ENCODE peak calls at places on chromosomes 2 and 18, in nine cellular contexts. One of them, this sample, is unnamed.

GRCh38 chr2:231614559-231615057 is 21.9 kb downstream of the TEX44 start:
- DNase-seq in NB4: peak
- DNase-seq in nucleus accumbens: peak
- DNase-seq in HEK293T: no peak
- DNase-seq in nephron progenitor cell: no peak
- DNase-seq in HS-5: no peak
- DNase-seq in pons: peak
- DNase-seq in esophagus squamous epithelium: no peak
- DNase-seq in foreskin fibroblast: peak
- DNase-seq in this sample: peak

GRCh38 chr2:136376798-136377211 is 258.9 kb upstream of the CXCR4 start:
- DNase-seq in pons: no peak
- DNase-seq in foreskin fibroblast: peak
- DNase-seq in NB4: peak
- DNase-seq in nephron progenitor cell: peak
- DNase-seq in esophagus squamous epithelium: no peak
- DNase-seq in HS-5: no peak
- DNase-seq in nucleus accumbens: no peak
- DNase-seq in HEK293T: no peak
- DNase-seq in this sample: no peak

GRCh38 chr2:138581909-138582308 is 80.3 kb downstream of the SPOPL start:
- DNase-seq in HS-5: no peak
- DNase-seq in nephron progenitor cell: no peak
- DNase-seq in NB4: no peak
- DNase-seq in nucleus accumbens: no peak
- DNase-seq in pons: no peak
- DNase-seq in HEK293T: no peak
- DNase-seq in foreskin fibroblast: no peak
- DNase-seq in esophagus squamous epithelium: no peak
- DNase-seq in this sample: no peak

GRCh38 chr2:217903859-217904613 is 98.8 kb downstream of the TNS1 start:
- DNase-seq in NB4: no peak
- DNase-seq in foreskin fibroblast: peak
- DNase-seq in HS-5: no peak
- DNase-seq in pons: peak
- DNase-seq in nephron progenitor cell: peak
- DNase-seq in nucleus accumbens: no peak
- DNase-seq in esophagus squamous epithelium: no peak
- DNase-seq in HEK293T: no peak
- DNase-seq in this sample: peak

GRCh38 chr18:3400567-3401296 is 49.2 kb upstream of the TGIF1 start:
- DNase-seq in nephron progenitor cell: no peak
- DNase-seq in HS-5: no peak
- DNase-seq in pons: no peak
- DNase-seq in nucleus accumbens: no peak
- DNase-seq in esophagus squamous epithelium: no peak
- DNase-seq in NB4: peak
- DNase-seq in foreskin fibroblast: no peak
- DNase-seq in HEK293T: no peak
- DNase-seq in this sample: no peak

GRCh38 chr18:66603941-66604627 is at the start of gene CDH19:
- DNase-seq in HEK293T: no peak
- DNase-seq in nephron progenitor cell: no peak
- DNase-seq in nucleus accumbens: no peak
- DNase-seq in HS-5: no peak
- DNase-seq in esophagus squamous epithelium: no peak
- DNase-seq in foreskin fibroblast: no peak
- DNase-seq in NB4: no peak
- DNase-seq in pons: peak
- DNase-seq in this sample: peak

GRCh38 chr2:156116113-156116512 is 216.4 kb downstream of the NR4A2 start:
- DNase-seq in esophagus squamous epithelium: no peak
- DNase-seq in HEK293T: no peak
- DNase-seq in pons: no peak
- DNase-seq in HS-5: no peak
- DNase-seq in foreskin fibroblast: no peak
- DNase-seq in nucleus accumbens: no peak
- DNase-seq in nephron progenitor cell: no peak
- DNase-seq in NB4: no peak
- DNase-seq in this sample: no peak

GRCh38 chr2:180146541-180146940 is 139.4 kb upstream of the CWC22 start:
- DNase-seq in NB4: no peak
- DNase-seq in pons: no peak
- DNase-seq in esophagus squamous epithelium: no peak
- DNase-seq in HEK293T: no peak
- DNase-seq in HS-5: no peak
- DNase-seq in foreskin fibroblast: no peak
- DNase-seq in nephron progenitor cell: no peak
- DNase-seq in nucleus accumbens: no peak
- DNase-seq in this sample: no peak

GRCh38 chr2:208360259-208361076 is 46.1 kb upstream of the PTH2R start:
- DNase-seq in HEK293T: no peak
- DNase-seq in esophagus squamous epithelium: no peak
- DNase-seq in NB4: no peak
- DNase-seq in nucleus accumbens: no peak
- DNase-seq in foreskin fibroblast: no peak
- DNase-seq in pons: no peak
- DNase-seq in HS-5: no peak
- DNase-seq in nephron progenitor cell: no peak
- DNase-seq in this sample: no peak

GRCh38 chr2:6181525-6182270 is 489.5 kb downstream of the SOX11 start:
- DNase-seq in HS-5: no peak
- DNase-seq in pons: no peak
- DNase-seq in HEK293T: no peak
- DNase-seq in nucleus accumbens: no peak
- DNase-seq in foreskin fibroblast: no peak
- DNase-seq in NB4: no peak
- DNase-seq in nephron progenitor cell: no peak
- DNase-seq in esophagus squamous epithelium: no peak
- DNase-seq in this sample: no peak

GRCh38 chr2:208929489-208929864 is 494.4 kb upstream of the MAP2 start:
- DNase-seq in NB4: no peak
- DNase-seq in nucleus accumbens: no peak
- DNase-seq in HEK293T: no peak
- DNase-seq in pons: no peak
- DNase-seq in nephron progenitor cell: no peak
- DNase-seq in HS-5: no peak
- DNase-seq in esophagus squamous epithelium: no peak
- DNase-seq in foreskin fibroblast: no peak
- DNase-seq in this sample: no peak

GRCh38 chr2:86786001-86786536 is 4.6 kb downstream of the CD8A start:
- DNase-seq in foreskin fibroblast: no peak
- DNase-seq in esophagus squamous epithelium: no peak
- DNase-seq in HEK293T: no peak
- DNase-seq in NB4: no peak
- DNase-seq in nephron progenitor cell: no peak
- DNase-seq in nucleus accumbens: no peak
- DNase-seq in HS-5: no peak
- DNase-seq in pons: no peak
- DNase-seq in this sample: no peak

GRCh38 chr18:10279476-10279875 is 175.0 kb upstream of the APCDD1 start:
- DNase-seq in pons: no peak
- DNase-seq in nucleus accumbens: no peak
- DNase-seq in NB4: no peak
- DNase-seq in foreskin fibroblast: no peak
- DNase-seq in HEK293T: no peak
- DNase-seq in nephron progenitor cell: no peak
- DNase-seq in HS-5: no peak
- DNase-seq in esophagus squamous epithelium: no peak
- DNase-seq in this sample: no peak

GRCh38 chr2:136361521-136361920 is 243.6 kb upstream of the CXCR4 start:
- DNase-seq in esophagus squamous epithelium: no peak
- DNase-seq in NB4: no peak
- DNase-seq in foreskin fibroblast: no peak
- DNase-seq in HEK293T: no peak
- DNase-seq in HS-5: no peak
- DNase-seq in nucleus accumbens: no peak
- DNase-seq in nephron progenitor cell: no peak
- DNase-seq in pons: no peak
- DNase-seq in this sample: no peak

GRCh38 chr2:127172306-127172705 is 47.8 kb downstream of the CYP27C1 start:
- DNase-seq in HEK293T: no peak
- DNase-seq in esophagus squamous epithelium: no peak
- DNase-seq in pons: no peak
- DNase-seq in foreskin fibroblast: no peak
- DNase-seq in HS-5: no peak
- DNase-seq in nephron progenitor cell: no peak
- DNase-seq in NB4: no peak
- DNase-seq in nucleus accumbens: no peak
- DNase-seq in this sample: no peak

GRCh38 chr2:233129351-233129978 is 69.3 kb downstream of the INPP5D start:
- DNase-seq in HEK293T: peak
- DNase-seq in foreskin fibroblast: no peak
- DNase-seq in esophagus squamous epithelium: no peak
- DNase-seq in HS-5: no peak
- DNase-seq in pons: no peak
- DNase-seq in nephron progenitor cell: peak
- DNase-seq in nucleus accumbens: no peak
- DNase-seq in NB4: peak
- DNase-seq in this sample: no peak

GRCh38 chr2:8364668-8365067 is 317.2 kb upstream of the ID2 start:
- DNase-seq in pons: no peak
- DNase-seq in foreskin fibroblast: no peak
- DNase-seq in nephron progenitor cell: no peak
- DNase-seq in NB4: no peak
- DNase-seq in nucleus accumbens: no peak
- DNase-seq in esophagus squamous epithelium: no peak
- DNase-seq in HEK293T: no peak
- DNase-seq in HS-5: no peak
- DNase-seq in this sample: no peak

GRCh38 chr2:120733238-120733942 is 2.3 kb upstream of the GLI2 start:
- DNase-seq in pons: no peak
- DNase-seq in NB4: no peak
- DNase-seq in nucleus accumbens: no peak
- DNase-seq in nephron progenitor cell: no peak
- DNase-seq in HEK293T: no peak
- DNase-seq in esophagus squamous epithelium: no peak
- DNase-seq in foreskin fibroblast: no peak
- DNase-seq in HS-5: no peak
- DNase-seq in this sample: no peak

GRCh38 chr2:152718909-152719645 is 657 bp downstream of the ARL6IP6 start:
- DNase-seq in nephron progenitor cell: no peak
- DNase-seq in pons: peak
- DNase-seq in HEK293T: peak
- DNase-seq in NB4: peak
- DNase-seq in esophagus squamous epithelium: no peak
- DNase-seq in nucleus accumbens: no peak
- DNase-seq in HS-5: peak
- DNase-seq in foreskin fibroblast: peak
- DNase-seq in this sample: peak

GRCh38 chr18:79410171-79410641 is 14.5 kb downstream of the NFATC1 start:
- DNase-seq in nucleus accumbens: no peak
- DNase-seq in foreskin fibroblast: no peak
- DNase-seq in HEK293T: no peak
- DNase-seq in pons: no peak
- DNase-seq in NB4: no peak
- DNase-seq in nephron progenitor cell: no peak
- DNase-seq in esophagus squamous epithelium: no peak
- DNase-seq in HS-5: no peak
- DNase-seq in this sample: no peak

GRCh38 chr2:180781276-180781675 is 199.1 kb upstream of the UBE2E3 start:
- DNase-seq in nucleus accumbens: no peak
- DNase-seq in pons: no peak
- DNase-seq in esophagus squamous epithelium: no peak
- DNase-seq in HS-5: no peak
- DNase-seq in NB4: no peak
- DNase-seq in nephron progenitor cell: no peak
- DNase-seq in foreskin fibroblast: peak
- DNase-seq in HEK293T: no peak
- DNase-seq in this sample: no peak

GRCh38 chr2:30714811-30715709 is 92.2 kb downstream of the CAPN13 start:
- DNase-seq in esophagus squamous epithelium: no peak
- DNase-seq in nucleus accumbens: no peak
- DNase-seq in foreskin fibroblast: peak
- DNase-seq in NB4: no peak
- DNase-seq in pons: no peak
- DNase-seq in nephron progenitor cell: no peak
- DNase-seq in HS-5: no peak
- DNase-seq in HEK293T: no peak
- DNase-seq in this sample: no peak

GRCh38 chr2:192035731-192036442 is 158.8 kb downstream of the TMEFF2 start:
- DNase-seq in nephron progenitor cell: no peak
- DNase-seq in pons: no peak
- DNase-seq in NB4: no peak
- DNase-seq in foreskin fibroblast: peak
- DNase-seq in HS-5: peak
- DNase-seq in nucleus accumbens: no peak
- DNase-seq in HEK293T: peak
- DNase-seq in esophagus squamous epithelium: no peak
- DNase-seq in this sample: no peak

GRCh38 chr2:8122506-8122898 is 559.4 kb upstream of the ID2 start:
- DNase-seq in pons: no peak
- DNase-seq in nephron progenitor cell: no peak
- DNase-seq in esophagus squamous epithelium: no peak
- DNase-seq in foreskin fibroblast: no peak
- DNase-seq in nucleus accumbens: no peak
- DNase-seq in NB4: no peak
- DNase-seq in HS-5: no peak
- DNase-seq in HEK293T: no peak
- DNase-seq in this sample: no peak

GRCh38 chr18:46334200-46334553 is 230.0 kb downstream of the HAUS1 start:
- DNase-seq in HS-5: no peak
- DNase-seq in foreskin fibroblast: no peak
- DNase-seq in pons: no peak
- DNase-seq in HEK293T: no peak
- DNase-seq in nephron progenitor cell: no peak
- DNase-seq in NB4: no peak
- DNase-seq in nucleus accumbens: no peak
- DNase-seq in esophagus squamous epithelium: no peak
- DNase-seq in this sample: no peak

GRCh38 chr2:56183643-56184499 is at the start of gene CCDC85A:
- DNase-seq in HS-5: peak
- DNase-seq in pons: peak
- DNase-seq in esophagus squamous epithelium: no peak
- DNase-seq in nucleus accumbens: peak
- DNase-seq in NB4: peak
- DNase-seq in foreskin fibroblast: peak
- DNase-seq in HEK293T: peak
- DNase-seq in nephron progenitor cell: peak
- DNase-seq in this sample: peak

GRCh38 chr2:206642075-206643025 is at the start of gene FAM237A:
- DNase-seq in pons: no peak
- DNase-seq in foreskin fibroblast: peak
- DNase-seq in nucleus accumbens: no peak
- DNase-seq in nephron progenitor cell: peak
- DNase-seq in HEK293T: peak
- DNase-seq in NB4: peak
- DNase-seq in esophagus squamous epithelium: no peak
- DNase-seq in HS-5: no peak
- DNase-seq in this sample: peak

GRCh38 chr2:71547616-71548285 is 94.4 kb downstream of the DYSF start:
- DNase-seq in HS-5: no peak
- DNase-seq in NB4: no peak
- DNase-seq in foreskin fibroblast: no peak
- DNase-seq in nephron progenitor cell: no peak
- DNase-seq in HEK293T: no peak
- DNase-seq in nucleus accumbens: no peak
- DNase-seq in esophagus squamous epithelium: no peak
- DNase-seq in pons: no peak
- DNase-seq in this sample: no peak

GRCh38 chr2:214808961-214809750 is at the start of gene BARD1:
- DNase-seq in HEK293T: peak
- DNase-seq in NB4: peak
- DNase-seq in nephron progenitor cell: peak
- DNase-seq in pons: no peak
- DNase-seq in HS-5: no peak
- DNase-seq in nucleus accumbens: peak
- DNase-seq in foreskin fibroblast: peak
- DNase-seq in esophagus squamous epithelium: peak
- DNase-seq in this sample: peak

GRCh38 chr2:1729264-1729663 is 15.1 kb downstream of the PXDN start:
- DNase-seq in foreskin fibroblast: no peak
- DNase-seq in NB4: no peak
- DNase-seq in nephron progenitor cell: no peak
- DNase-seq in esophagus squamous epithelium: no peak
- DNase-seq in pons: no peak
- DNase-seq in HS-5: no peak
- DNase-seq in nucleus accumbens: no peak
- DNase-seq in HEK293T: no peak
- DNase-seq in this sample: no peak

GRCh38 chr2:59561281-59561680 is 992.2 kb downstream of the BCL11A start:
- DNase-seq in NB4: no peak
- DNase-seq in esophagus squamous epithelium: no peak
- DNase-seq in HEK293T: no peak
- DNase-seq in HS-5: no peak
- DNase-seq in pons: no peak
- DNase-seq in nephron progenitor cell: no peak
- DNase-seq in nucleus accumbens: no peak
- DNase-seq in foreskin fibroblast: no peak
- DNase-seq in this sample: no peak

This sample was measured in putamen.